ENCODE peak calls at places on chromosomes 4 and X, in four cellular contexts. H is progenitor cell of endocrine pancreas, E is lower lobe of right lung, S is fibroblast of lung. N is an unnamed sample.

GRCh38 chr4:102829803-102830202 is 2.5 kb upstream of the UBE2D3 start:
- DNase-seq in H (no peak), E (no peak), S (no peak), N (no peak)

GRCh38 chr4:52638717-52639116 is 20.4 kb downstream of the USP46 start:
- DNase-seq in H (no peak), E (no peak), S (no peak), N (no peak)

GRCh38 chr4:105990933-105991332 is 95.7 kb downstream of the NPNT start:
- DNase-seq in H (no peak), E (peak), S (peak), N (peak)

GRCh38 chr4:169251291-169252235 is 19.2 kb downstream of the SH3RF1 start:
- DNase-seq in H (no peak), E (no peak), S (no peak), N (peak)

GRCh38 chr4:132330994-132331393 is 818.1 kb upstream of the PCDH10 start:
- DNase-seq in H (no peak), E (no peak), S (no peak), N (no peak)

GRCh38 chrX:47172549-47172948 is 21.1 kb upstream of the UBA1 start:
- DNase-seq in H (no peak), E (no peak), S (no peak), N (no peak)

GRCh38 chr4:163164591-163164990 is 2.1 kb downstream of the NAF1 start:
- DNase-seq in H (no peak), E (no peak), S (no peak), N (peak)

GRCh38 chrX:122094611-122095010 is 1047.2 kb downstream of the GLUD2 start:
- DNase-seq in H (no peak), E (no peak), S (no peak), N (peak)

GRCh38 chr4:14130551-14130950 is 503.0 kb upstream of the BOD1L1 start:
- DNase-seq in H (no peak), E (no peak), S (no peak), N (no peak)
- TF ChIP-seq CTCF in H (no peak), E (no peak), S (no peak), N (no peak)

GRCh38 chr4:15695764-15696163 is 7.1 kb upstream of the BST1 start:
- DNase-seq in H (no peak), E (no peak), S (no peak), N (no peak)

GRCh38 chr4:15694431-15694830 is 8.4 kb upstream of the BST1 start:
- DNase-seq in H (no peak), E (no peak), S (no peak), N (no peak)

GRCh38 chr4:15691346-15692140 is 9.9 kb downstream of the FAM200B start:
- DNase-seq in H (no peak), E (no peak), S (no peak), N (no peak)

GRCh38 chr4:15696866-15697265 is 6.0 kb upstream of the BST1 start:
- DNase-seq in H (no peak), E (no peak), S (no peak), N (no peak)

DNA sequence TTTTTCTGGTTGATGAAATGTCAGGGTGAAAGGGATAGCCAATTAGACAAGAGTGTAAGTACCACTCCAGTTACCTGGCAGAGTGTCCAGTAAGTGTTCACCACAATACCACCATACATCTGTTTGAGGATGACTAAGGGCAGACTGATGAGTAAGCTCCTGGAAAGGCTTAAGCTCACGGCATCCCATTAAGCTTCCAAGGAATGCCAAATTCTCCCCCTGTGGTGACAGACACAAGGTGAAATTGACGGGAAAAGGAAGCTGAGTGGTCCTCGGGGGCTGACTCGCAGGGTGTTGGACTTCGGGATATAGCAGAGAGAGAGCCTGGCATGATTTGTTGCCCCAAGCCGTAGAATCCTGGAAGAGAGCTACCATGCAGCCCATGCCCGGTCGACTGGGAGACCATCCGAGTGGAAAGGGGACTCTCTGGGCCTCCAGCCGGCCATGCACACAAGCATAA is 7.6 kb upstream of the BST1 start:
- DNase-seq in H (no peak), E (no peak), S (peak), N (peak)
- TF ChIP-seq CTCF in H (no peak), E (no peak), S (no peak), N (no peak)

GRCh38 chrX:43949669-43950068 is 23.5 kb downstream of the NDP start:
- DNase-seq in H (peak), E (peak), S (no peak), N (no peak)
- TF ChIP-seq CTCF in H (peak), E (peak), S (peak), N (no peak)

DNA sequence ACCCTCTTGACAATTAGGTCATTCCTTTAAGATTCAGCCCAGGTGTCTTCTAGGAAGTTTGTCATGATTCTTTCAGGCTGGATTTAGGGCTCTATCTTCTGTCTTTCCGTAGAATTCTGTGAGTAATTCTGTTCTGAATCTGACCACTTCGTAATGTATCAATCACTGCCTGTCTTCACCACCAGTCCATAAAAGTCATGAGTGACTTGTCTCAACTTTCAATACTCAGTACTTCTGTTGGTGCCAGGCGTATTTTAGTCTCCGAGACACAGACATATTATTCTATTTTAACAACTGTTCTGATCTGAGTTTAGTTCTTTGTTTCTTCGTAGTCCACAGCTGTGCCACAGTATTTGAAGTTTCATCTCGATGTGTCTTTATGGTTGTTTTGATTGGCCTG is 310.7 kb downstream of the PPARGC1A start:
- DNase-seq in H (no peak), E (no peak), S (no peak), N (no peak)
- TF ChIP-seq CTCF in H (no peak), E (no peak), S (no peak), N (no peak)

GRCh38 chr4:161702287-161702686 is 461.5 kb downstream of the FSTL5 start:
- DNase-seq in H (no peak), E (no peak), S (no peak), N (no peak)
- TF ChIP-seq CTCF in H (peak), E (no peak), S (no peak), N (no peak)

GRCh38 chr4:85658766-85659439 is 184.0 kb downstream of the ARHGAP24 start:
- DNase-seq in H (no peak), E (no peak), S (no peak), N (no peak)
- TF ChIP-seq CTCF in H (no peak), E (no peak), S (peak), N (no peak)

DNA sequence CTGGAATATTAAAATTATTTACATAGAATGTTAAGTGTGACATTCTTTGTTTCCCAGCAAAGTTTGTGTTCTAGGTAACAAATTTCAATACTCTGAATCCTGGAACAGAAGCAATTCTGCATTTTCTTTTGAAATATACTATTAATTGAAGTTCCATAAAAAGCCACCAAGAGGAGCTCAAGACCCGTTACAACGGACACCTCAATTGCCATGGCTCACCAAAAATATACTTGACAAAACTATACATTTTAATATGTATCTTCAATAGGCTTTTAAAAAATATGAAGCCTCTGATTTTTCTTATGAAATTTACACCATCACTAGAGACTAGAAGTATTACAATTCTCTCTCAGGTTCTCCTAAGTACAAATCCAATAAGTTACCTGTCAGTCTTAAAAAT is 111.4 kb downstream of the NYX start:
- DNase-seq in H (no peak), E (no peak), S (peak), N (peak)
- TF ChIP-seq CTCF in H (peak), E (peak), S (peak), N (no peak)

GRCh38 chrX:3938587-3938986 is 225.1 kb upstream of the PRKX start:
- DNase-seq in H (no peak), E (no peak), S (no peak), N (no peak)

DNA sequence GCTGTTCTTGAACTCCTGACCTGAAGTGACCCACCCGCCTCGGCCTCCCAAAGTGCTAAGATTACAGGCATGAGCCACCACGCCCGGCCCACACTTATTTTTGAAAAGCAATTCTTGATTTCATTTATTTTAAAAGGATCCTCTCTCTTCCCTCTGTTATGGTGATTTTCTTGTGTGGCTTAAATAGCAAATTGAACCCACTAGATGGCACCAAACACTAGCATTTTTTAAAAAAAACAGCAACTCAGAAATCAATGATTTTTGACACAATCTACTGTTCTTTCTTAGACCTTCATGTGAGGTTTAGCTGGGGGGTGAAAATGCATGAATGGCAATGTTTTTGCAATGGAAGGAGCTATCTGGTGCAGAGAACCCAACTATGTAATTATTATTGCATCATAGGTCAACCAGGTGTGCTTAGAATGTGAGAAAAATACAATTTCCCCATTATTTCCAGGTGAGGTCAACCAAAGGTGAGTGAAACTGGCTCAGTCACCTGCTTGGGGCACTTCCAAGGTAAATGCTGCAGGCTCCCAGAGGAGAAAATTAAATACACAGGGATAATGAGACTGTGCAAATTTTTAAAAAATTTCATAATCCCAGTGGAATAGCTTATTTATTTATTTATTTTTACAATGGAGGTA is 226.6 kb upstream of the PRKX start:
- DNase-seq in H (no peak), E (no peak), S (peak), N (peak)
- TF ChIP-seq CTCF in H (peak), E (no peak), S (peak), N (peak)